ENCODE peak calls at places on chromosomes 16 and 17, in five cellular contexts. L, Q, Y, M and T are unnamed samples.

GRCh38 chr16:83994087-83994486 is 26.0 kb downstream of the NECAB2 start:
- DNase-seq in M (peak; percentile 95), Y (peak; percentile 44), L (no peak), Q (no peak), T (peak; percentile 83)

GRCh38 chr17:59520276-59520675 is 45.1 kb upstream of the DHX40 start:
- DNase-seq in M (no peak), Q (no peak), Y (no peak), L (no peak), T (no peak)

GRCh38 chr16:46884513-46885293 is 541 bp downstream of the GPT2 start:
- DNase-seq in Y (no peak), M (peak; percentile 21), Q (no peak), L (no peak), T (no peak)

GRCh38 chr16:48591976-48592375 is 18.0 kb downstream of the N4BP1 start:
- DNase-seq in L (no peak), M (no peak), Y (no peak), Q (no peak), T (no peak)

GRCh38 chr17:65268832-65269231 is 131.7 kb downstream of the RGS9 start:
- DNase-seq in Y (no peak), L (no peak), Q (no peak), M (no peak), T (no peak)

GRCh38 chr16:3857189-3858013 is 23.1 kb downstream of the CREBBP start:
- DNase-seq in M (peak; percentile 89), L (no peak), Q (no peak), Y (peak; percentile 80), T (peak; percentile 85)

GRCh38 chr17:38706625-38707298 is 1.7 kb downstream of the MLLT6 start:
- DNase-seq in L (no peak), Q (peak; percentile 51), Y (no peak), M (no peak), T (no peak)

GRCh38 chr17:41499714-41500113 is 5.7 kb downstream of the KRT13 start:
- DNase-seq in L (no peak), Y (no peak), Q (no peak), M (no peak), T (no peak)

GRCh38 chr17:4433515-4434031 is at the start of gene SPNS3:
- DNase-seq in L (no peak), Y (peak; percentile 93), M (no peak), Q (no peak), T (peak; percentile 66)

GRCh38 chr16:2902337-2903130 is 9.2 kb upstream of the FLYWCH1 start:
- DNase-seq in L (no peak), M (no peak), Q (no peak), Y (no peak), T (no peak)

GRCh38 chr17:5711344-5711743 is 127.0 kb upstream of the NLRP1 start:
- DNase-seq in Q (no peak), Y (no peak), L (no peak), M (no peak), T (no peak)

GRCh38 chr17:49514374-49514738 is 19.3 kb downstream of the NGFR start:
- DNase-seq in L (no peak), Q (no peak), M (peak; percentile 64), Y (no peak), T (no peak)

GRCh38 chr17:47803201-47803600 is 18.4 kb downstream of the OSBPL7 start:
- DNase-seq in L (no peak), Q (no peak), Y (no peak), M (no peak), T (no peak)

GRCh38 chr16:19681637-19682036 is 36.4 kb downstream of the KNOP1 start:
- DNase-seq in Y (no peak), M (no peak), L (no peak), Q (no peak), T (no peak)

GRCh38 chr17:76189247-76189646 is 48.2 kb upstream of the FOXJ1 start:
- DNase-seq in L (no peak), M (no peak), Q (no peak), Y (no peak), T (no peak)